ENCODE peak calls at places on chromosome X, in five cellular contexts. P, G, X, V and R are unnamed samples.

GRCh38 chrX:16754019-16754418 is 32.2 kb upstream of the TXLNG start:
- DNase-seq in V (no peak), G (no peak), X (no peak), P (no peak), R (peak)

GRCh38 chrX:31656013-31656412 is 584.2 kb upstream of the FTHL17 start:
- DNase-seq in V (peak), G (no peak), X (no peak), P (no peak), R (no peak)

GRCh38 chrX:149495573-149496071 is 9.5 kb downstream of the IDS start:
- DNase-seq in G (peak), X (no peak), V (peak), P (no peak), R (peak)

GRCh38 chrX:112968351-112969133 is 127.9 kb upstream of the AMOT start:
- DNase-seq in V (no peak), P (no peak), X (no peak), G (peak), R (no peak)

GRCh38 chrX:15854080-15854655 is 445 bp downstream of the AP1S2 start:
- DNase-seq in G (peak), V (peak), X (no peak), P (no peak), R (peak)

GRCh38 chrX:139200346-139200745 is 330.2 kb upstream of the F9 start:
- DNase-seq in V (no peak), P (no peak), X (no peak), G (no peak), R (no peak)

GRCh38 chrX:39157796-39158195 is 356.5 kb downstream of the MID1IP1 start:
- DNase-seq in G (peak), X (no peak), P (no peak), V (no peak), R (no peak)

GRCh38 chrX:63735882-63736281 is 49.1 kb downstream of the ARHGEF9 start:
- DNase-seq in X (no peak), G (no peak), V (peak), P (no peak), R (no peak)

GRCh38 chrX:103343105-103343504 is 13.1 kb downstream of the TCEAL7 start:
- DNase-seq in V (peak), P (no peak), X (peak), G (peak), R (peak)

GRCh38 chrX:36947214-36947613 is 61.0 kb upstream of the FAM47C start:
- DNase-seq in P (no peak), G (no peak), X (no peak), V (no peak), R (no peak)

GRCh38 chrX:34943235-34943634 is 639 bp downstream of the FAM47B start:
- DNase-seq in G (no peak), P (no peak), V (no peak), X (no peak), R (no peak)

GRCh38 chrX:24426340-24426913 is 38.7 kb upstream of the PDK3 start:
- DNase-seq in P (no peak), G (no peak), X (no peak), V (peak), R (no peak)

GRCh38 chrX:9464435-9465371 is at the start of gene TBL1X:
- DNase-seq in G (peak), X (peak), P (peak), V (peak), R (peak)

GRCh38 chrX:11944486-11944885 is 186.4 kb downstream of the MSL3 start:
- DNase-seq in X (peak), P (peak), G (peak), V (peak), R (no peak)

GRCh38 chrX:22634081-22634480 is 361.4 kb downstream of the CBLL2 start:
- DNase-seq in P (no peak), X (no peak), G (peak), V (peak), R (peak)

GRCh38 chrX:39335447-39336235 is 534.4 kb downstream of the MID1IP1 start:
- DNase-seq in X (peak), V (no peak), G (no peak), P (peak), R (no peak)

GRCh38 chrX:9204560-9204959 is 170.6 kb upstream of the FAM9B start:
- DNase-seq in G (no peak), P (no peak), X (no peak), V (peak), R (peak)

GRCh38 chrX:40108084-40108958 is 10.6 kb upstream of the BCOR start:
- DNase-seq in V (peak), P (peak), X (peak), G (no peak), R (no peak)

GRCh38 chrX:150655713-150656266 is 37.4 kb upstream of the MTMR1 start:
- DNase-seq in P (no peak), X (no peak), V (no peak), G (no peak), R (no peak)

GRCh38 chrX:131083510-131084142 is 25.5 kb downstream of the ARHGAP36 start:
- DNase-seq in X (no peak), V (no peak), P (no peak), G (no peak), R (no peak)

GRCh38 chrX:80808160-80808735 is 1.4 kb downstream of the BRWD3 start:
- DNase-seq in V (peak), P (no peak), X (peak), G (peak), R (peak)

GRCh38 chrX:48505481-48505880 is 3.3 kb upstream of the PORCN start:
- DNase-seq in P (no peak), G (no peak), V (no peak), X (no peak), R (no peak)

GRCh38 chrX:109475174-109475891 is 6.6 kb downstream of the GUCY2F start:
- DNase-seq in G (peak), V (peak), X (peak), P (no peak), R (peak)

GRCh38 chrX:106481341-106481740 is 130.4 kb upstream of the RADX start:
- DNase-seq in X (no peak), P (peak), G (peak), V (peak), R (peak)